ENCODE peak calls at places on chromosomes 2 and 18, in eight cellular contexts. One of them, this sample, is unnamed.
A peak's percentile ranks its signal among the peaks of the same experiment; 100 is the strongest.

GRCh38 chr2:176106636-176107539 is at the start of gene HOXD11:
- DNase-seq in PC-3: no peak
- DNase-seq in fibroblast of lung: no peak
- DNase-seq in HCT116: no peak
- DNase-seq in GM23248: peak; percentile 96
- DNase-seq in neural progenitor cell: peak; percentile 65
- DNase-seq in mammary epithelial cell: peak; percentile 70
- DNase-seq in K562: no peak
- DNase-seq in this sample: no peak

GRCh38 chr18:63079114-63079513 is 240.5 kb downstream of the BCL2 start:
- DNase-seq in fibroblast of lung: no peak
- DNase-seq in mammary epithelial cell: peak; percentile 11
- DNase-seq in PC-3: no peak
- DNase-seq in HCT116: peak; percentile 7
- DNase-seq in GM23248: no peak
- DNase-seq in neural progenitor cell: no peak
- DNase-seq in K562: no peak
- DNase-seq in this sample: no peak

GRCh38 chr2:164803772-164804466 is 37.7 kb downstream of the COBLL1 start:
- DNase-seq in GM23248: peak; percentile 66
- DNase-seq in mammary epithelial cell: no peak
- DNase-seq in K562: no peak
- DNase-seq in fibroblast of lung: no peak
- DNase-seq in HCT116: no peak
- DNase-seq in PC-3: no peak
- DNase-seq in neural progenitor cell: no peak
- DNase-seq in this sample: no peak

GRCh38 chr2:238771193-238771592 is 76.7 kb upstream of the TWIST2 start:
- DNase-seq in K562: peak; percentile 11
- DNase-seq in neural progenitor cell: peak; percentile 54
- DNase-seq in PC-3: peak; percentile 9
- DNase-seq in GM23248: peak; percentile 64
- DNase-seq in mammary epithelial cell: no peak
- DNase-seq in HCT116: no peak
- DNase-seq in fibroblast of lung: peak; percentile 51
- DNase-seq in this sample: no peak

GRCh38 chr2:56299166-56299806 is 115.5 kb downstream of the CCDC85A start:
- DNase-seq in fibroblast of lung: no peak
- DNase-seq in GM23248: peak; percentile 66
- DNase-seq in neural progenitor cell: peak; percentile 5
- DNase-seq in HCT116: no peak
- DNase-seq in K562: no peak
- DNase-seq in PC-3: no peak
- DNase-seq in mammary epithelial cell: no peak
- DNase-seq in this sample: no peak

GRCh38 chr2:7661532-7661931 is 744.3 kb downstream of the RNF144A start:
- DNase-seq in K562: no peak
- DNase-seq in neural progenitor cell: no peak
- DNase-seq in fibroblast of lung: no peak
- DNase-seq in PC-3: no peak
- DNase-seq in HCT116: no peak
- DNase-seq in mammary epithelial cell: no peak
- DNase-seq in GM23248: no peak
- DNase-seq in this sample: no peak

GRCh38 chr2:69102234-69102633 is 89.3 kb downstream of the ANTXR1 start:
- DNase-seq in neural progenitor cell: peak; percentile 48
- DNase-seq in fibroblast of lung: no peak
- DNase-seq in HCT116: no peak
- DNase-seq in GM23248: no peak
- DNase-seq in K562: no peak
- DNase-seq in PC-3: no peak
- DNase-seq in mammary epithelial cell: no peak
- DNase-seq in this sample: no peak

GRCh38 chr2:239936838-239937581 is 88.1 kb downstream of the NDUFA10 start:
- DNase-seq in fibroblast of lung: no peak
- DNase-seq in HCT116: no peak
- DNase-seq in neural progenitor cell: no peak
- DNase-seq in GM23248: no peak
- DNase-seq in mammary epithelial cell: no peak
- DNase-seq in K562: no peak
- DNase-seq in PC-3: no peak
- DNase-seq in this sample: no peak

GRCh38 chr2:72148975-72149555 is 1.4 kb upstream of the CYP26B1 start:
- DNase-seq in HCT116: no peak
- DNase-seq in neural progenitor cell: peak; percentile 78
- DNase-seq in K562: peak; percentile 54
- DNase-seq in PC-3: peak; percentile 40
- DNase-seq in fibroblast of lung: peak; percentile 24
- DNase-seq in mammary epithelial cell: peak; percentile 15
- DNase-seq in GM23248: peak; percentile 69
- DNase-seq in this sample: no peak

GRCh38 chr2:72146357-72147302 is 1.0 kb downstream of the CYP26B1 start:
- DNase-seq in GM23248: no peak
- DNase-seq in PC-3: no peak
- DNase-seq in mammary epithelial cell: no peak
- DNase-seq in fibroblast of lung: no peak
- DNase-seq in HCT116: no peak
- DNase-seq in neural progenitor cell: peak; percentile 48
- DNase-seq in K562: no peak
- DNase-seq in this sample: no peak

GRCh38 chr2:72147303-72147970 is at the start of gene CYP26B1:
- DNase-seq in PC-3: no peak
- DNase-seq in GM23248: peak; percentile 46
- DNase-seq in K562: no peak
- DNase-seq in HCT116: no peak
- DNase-seq in mammary epithelial cell: no peak
- DNase-seq in fibroblast of lung: no peak
- DNase-seq in neural progenitor cell: peak; percentile 82
- DNase-seq in this sample: no peak

GRCh38 chr2:72148391-72148974 is 821 bp upstream of the CYP26B1 start:
- DNase-seq in K562: no peak
- DNase-seq in HCT116: no peak
- DNase-seq in GM23248: peak; percentile 52
- DNase-seq in PC-3: no peak
- DNase-seq in mammary epithelial cell: no peak
- DNase-seq in fibroblast of lung: no peak
- DNase-seq in neural progenitor cell: peak; percentile 73
- DNase-seq in this sample: no peak

GRCh38 chr2:72147971-72148369 is 308 bp upstream of the CYP26B1 start:
- DNase-seq in PC-3: no peak
- DNase-seq in HCT116: no peak
- DNase-seq in GM23248: no peak
- DNase-seq in mammary epithelial cell: no peak
- DNase-seq in K562: no peak
- DNase-seq in neural progenitor cell: peak; percentile 28
- DNase-seq in fibroblast of lung: no peak
- DNase-seq in this sample: no peak
- TF ChIP-seq EZH2 in PC-3: peak; percentile 41
- TF ChIP-seq EZH2 in HCT116: no peak
- TF ChIP-seq EZH2 in GM23248: peak; percentile 98
- TF ChIP-seq EZH2 in mammary epithelial cell: peak; percentile 64
- TF ChIP-seq EZH2 in K562: no peak
- TF ChIP-seq EZH2 in neural progenitor cell: no peak
- TF ChIP-seq EZH2 in fibroblast of lung: peak; percentile 87
- TF ChIP-seq EZH2 in this sample: peak; percentile 90

GRCh38 chr2:11821705-11822104 is 75.3 kb downstream of the LPIN1 start:
- DNase-seq in fibroblast of lung: no peak
- DNase-seq in mammary epithelial cell: no peak
- DNase-seq in neural progenitor cell: no peak
- DNase-seq in K562: no peak
- DNase-seq in HCT116: no peak
- DNase-seq in GM23248: no peak
- DNase-seq in PC-3: no peak
- DNase-seq in this sample: no peak

GRCh38 chr2:11827547-11827946 is 81.1 kb downstream of the LPIN1 start:
- DNase-seq in HCT116: no peak
- DNase-seq in GM23248: no peak
- DNase-seq in PC-3: no peak
- DNase-seq in K562: no peak
- DNase-seq in fibroblast of lung: no peak
- DNase-seq in neural progenitor cell: no peak
- DNase-seq in mammary epithelial cell: no peak
- DNase-seq in this sample: no peak

GRCh38 chr2:11819235-11819729 is 72.8 kb downstream of the LPIN1 start:
- DNase-seq in PC-3: no peak
- DNase-seq in fibroblast of lung: peak; percentile 60
- DNase-seq in neural progenitor cell: no peak
- DNase-seq in mammary epithelial cell: no peak
- DNase-seq in HCT116: no peak
- DNase-seq in GM23248: no peak
- DNase-seq in K562: no peak
- DNase-seq in this sample: no peak

GRCh38 chr2:11824901-11825592 is 78.6 kb downstream of the LPIN1 start:
- DNase-seq in K562: no peak
- DNase-seq in neural progenitor cell: no peak
- DNase-seq in GM23248: no peak
- DNase-seq in HCT116: no peak
- DNase-seq in mammary epithelial cell: no peak
- DNase-seq in PC-3: no peak
- DNase-seq in fibroblast of lung: peak; percentile 61
- DNase-seq in this sample: no peak

DNA sequence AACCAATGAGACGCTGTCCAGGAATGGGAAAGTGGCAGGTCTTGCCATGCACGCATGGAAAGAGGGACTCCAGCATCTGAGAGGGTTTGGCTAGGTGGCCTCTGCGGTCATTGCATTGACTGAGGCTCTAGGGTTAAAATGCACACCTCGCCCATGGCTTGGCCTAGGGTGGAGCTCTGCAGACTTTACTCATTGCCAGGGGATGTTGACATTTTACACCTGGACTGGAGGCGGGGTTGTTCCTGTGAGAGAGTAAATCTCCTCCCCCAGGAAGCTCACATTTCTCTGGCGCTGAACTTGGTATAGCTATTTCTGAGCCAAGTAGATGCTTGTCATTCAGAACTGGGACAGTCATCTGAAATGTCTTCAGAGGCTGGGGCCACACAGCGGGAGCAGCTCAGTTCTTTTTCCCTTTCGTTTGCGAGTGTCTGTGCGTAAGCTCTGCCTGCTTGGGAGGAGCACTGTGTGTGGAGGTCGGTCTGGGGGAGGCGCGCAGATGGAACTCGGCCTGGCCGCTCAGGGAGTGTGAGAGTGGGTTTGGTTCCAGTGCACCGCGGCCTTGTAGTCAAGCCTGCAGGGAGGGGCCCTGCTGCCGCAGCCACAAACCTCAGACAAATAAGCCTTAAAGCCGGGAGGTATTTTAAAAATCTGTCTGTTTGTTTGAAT is 76.4 kb downstream of the LPIN1 start:
- DNase-seq in mammary epithelial cell: no peak
- DNase-seq in GM23248: no peak
- DNase-seq in HCT116: no peak
- DNase-seq in fibroblast of lung: no peak
- DNase-seq in PC-3: peak; percentile 63
- DNase-seq in neural progenitor cell: no peak
- DNase-seq in K562: no peak
- DNase-seq in this sample: peak; percentile 21
- H3K9ac ChIP-seq in mammary epithelial cell: no peak overlapping the region
- H3K9ac ChIP-seq in GM23248: no peak overlapping the region
- H3K9ac ChIP-seq in HCT116: no peak overlapping the region
- H3K9ac ChIP-seq in fibroblast of lung: no peak overlapping the region
- H3K9ac ChIP-seq in PC-3: no peak overlapping the region
- H3K9ac ChIP-seq in neural progenitor cell: no peak overlapping the region
- H3K9ac ChIP-seq in K562: no peak overlapping the region
- H3K9ac ChIP-seq in this sample: no peak overlapping the region

GRCh38 chr18:23141022-23141999 is 6.0 kb downstream of the CABLES1 start:
- DNase-seq in mammary epithelial cell: no peak
- DNase-seq in GM23248: peak; percentile 30
- DNase-seq in K562: no peak
- DNase-seq in neural progenitor cell: no peak
- DNase-seq in PC-3: no peak
- DNase-seq in fibroblast of lung: peak; percentile 34
- DNase-seq in HCT116: no peak
- DNase-seq in this sample: no peak

GRCh38 chr18:23143059-23143831 is 8.0 kb downstream of the CABLES1 start:
- DNase-seq in GM23248: peak; percentile 63
- DNase-seq in fibroblast of lung: peak; percentile 65
- DNase-seq in PC-3: peak; percentile 74
- DNase-seq in HCT116: peak; percentile 54
- DNase-seq in neural progenitor cell: no peak
- DNase-seq in mammary epithelial cell: peak; percentile 80
- DNase-seq in K562: no peak
- DNase-seq in this sample: no peak

GRCh38 chr18:23144628-23145027 is 9.3 kb downstream of the CABLES1 start:
- DNase-seq in GM23248: no peak
- DNase-seq in HCT116: no peak
- DNase-seq in neural progenitor cell: no peak
- DNase-seq in K562: no peak
- DNase-seq in mammary epithelial cell: no peak
- DNase-seq in fibroblast of lung: no peak
- DNase-seq in PC-3: no peak
- DNase-seq in this sample: no peak

GRCh38 chr18:23143871-23144270 is 8.6 kb downstream of the CABLES1 start:
- DNase-seq in neural progenitor cell: no peak
- DNase-seq in fibroblast of lung: peak; percentile 32
- DNase-seq in GM23248: no peak
- DNase-seq in HCT116: no peak
- DNase-seq in PC-3: no peak
- DNase-seq in K562: no peak
- DNase-seq in mammary epithelial cell: no peak
- DNase-seq in this sample: no peak

GRCh38 chr18:23142285-23142929 is 7.1 kb downstream of the CABLES1 start:
- DNase-seq in fibroblast of lung: no peak
- DNase-seq in neural progenitor cell: no peak
- DNase-seq in GM23248: peak; percentile 56
- DNase-seq in K562: no peak
- DNase-seq in HCT116: no peak
- DNase-seq in mammary epithelial cell: peak; percentile 57
- DNase-seq in PC-3: peak; percentile 90
- DNase-seq in this sample: no peak
- H3K79me2 ChIP-seq in fibroblast of lung: no peaks in the 10 kb centered on the region
- H3K79me2 ChIP-seq in neural progenitor cell: peaks cover 62% of the 10 kb centered on the region
- H3K79me2 ChIP-seq in GM23248: peaks cover 85% of the 10 kb centered on the region
- H3K79me2 ChIP-seq in K562: no peaks in the 10 kb centered on the region
- H3K79me2 ChIP-seq in HCT116: no peaks in the 10 kb centered on the region
- H3K79me2 ChIP-seq in mammary epithelial cell: peaks cover 5% of the 10 kb centered on the region
- H3K79me2 ChIP-seq in PC-3: peaks cover 77% of the 10 kb centered on the region
- H3K79me2 ChIP-seq in this sample: no peaks in the 10 kb centered on the region

GRCh38 chr18:9323750-9324445 is 10.7 kb upstream of the TWSG1 start:
- DNase-seq in mammary epithelial cell: peak; percentile 77
- DNase-seq in K562: no peak
- DNase-seq in PC-3: no peak
- DNase-seq in HCT116: no peak
- DNase-seq in GM23248: peak; percentile 53
- DNase-seq in neural progenitor cell: no peak
- DNase-seq in fibroblast of lung: peak; percentile 64
- DNase-seq in this sample: no peak

GRCh38 chr18:9325716-9326115 is 8.9 kb upstream of the TWSG1 start:
- DNase-seq in K562: no peak
- DNase-seq in neural progenitor cell: no peak
- DNase-seq in fibroblast of lung: no peak
- DNase-seq in mammary epithelial cell: no peak
- DNase-seq in PC-3: no peak
- DNase-seq in GM23248: no peak
- DNase-seq in HCT116: no peak
- DNase-seq in this sample: no peak

GRCh38 chr18:9329471-9329870 is 5.1 kb upstream of the TWSG1 start:
- DNase-seq in mammary epithelial cell: no peak
- DNase-seq in neural progenitor cell: no peak
- DNase-seq in HCT116: no peak
- DNase-seq in fibroblast of lung: no peak
- DNase-seq in PC-3: peak; percentile 94
- DNase-seq in K562: no peak
- DNase-seq in GM23248: no peak
- DNase-seq in this sample: no peak

GRCh38 chr18:9330419-9330818 is 4.2 kb upstream of the TWSG1 start:
- DNase-seq in mammary epithelial cell: no peak
- DNase-seq in GM23248: no peak
- DNase-seq in PC-3: no peak
- DNase-seq in fibroblast of lung: no peak
- DNase-seq in HCT116: no peak
- DNase-seq in neural progenitor cell: peak; percentile 4
- DNase-seq in K562: no peak
- DNase-seq in this sample: no peak

DNA sequence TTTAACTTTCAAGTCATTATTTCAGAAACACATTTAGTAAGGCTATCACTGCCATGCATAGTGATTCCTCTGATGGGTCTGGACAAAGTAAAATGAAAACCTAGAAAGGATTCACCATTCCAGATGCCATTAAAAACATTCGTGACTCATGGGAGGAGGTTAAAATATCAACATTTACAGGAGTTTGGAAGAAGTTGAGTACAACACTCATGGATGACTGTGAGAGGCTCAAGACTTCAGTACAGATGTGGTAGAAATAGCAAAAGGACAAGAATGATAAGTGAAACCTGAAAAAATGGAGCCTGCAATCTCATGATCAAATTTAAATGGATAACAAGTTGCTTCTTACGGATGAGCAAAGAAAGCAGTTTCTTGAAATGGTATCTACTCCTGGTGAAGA is 5.8 kb upstream of the TWSG1 start:
- DNase-seq in PC-3: peak; percentile 72
- DNase-seq in K562: no peak
- DNase-seq in HCT116: no peak
- DNase-seq in neural progenitor cell: no peak
- DNase-seq in fibroblast of lung: no peak
- DNase-seq in GM23248: peak; percentile 32
- DNase-seq in mammary epithelial cell: no peak
- DNase-seq in this sample: no peak
- TF ChIP-seq EZH2 in PC-3: no peak
- TF ChIP-seq EZH2 in K562: no peak
- TF ChIP-seq EZH2 in HCT116: no peak
- TF ChIP-seq EZH2 in neural progenitor cell: no peak
- TF ChIP-seq EZH2 in fibroblast of lung: no peak
- TF ChIP-seq EZH2 in GM23248: no peak
- TF ChIP-seq EZH2 in mammary epithelial cell: no peak
- TF ChIP-seq EZH2 in this sample: no peak

This sample was measured in keratinocyte.